ENCODE peak calls at places on chromosomes 4 and X, in seven cellular contexts. E is neuronal stem cell, K is H9, F is mesenchymal stem cell, Y is IMR-90, C is H1, Q is trophoblast cell. B is an unnamed sample.

GRCh38 chr4:117560329-117560728 is 474.0 kb upstream of the NDST3 start:
- DNase-seq in E (no peak), Q (no peak), Y (peak; percentile 40), K (no peak), F (peak; percentile 42), C (no peak), B (no peak)

GRCh38 chr4:17236686-17237085 is 275.2 kb downstream of the QDPR start:
- DNase-seq in C (no peak), K (no peak), E (no peak), Q (peak; percentile 3), Y (peak; percentile 87), F (peak; percentile 2), B (no peak)

GRCh38 chr4:6393544-6394475 is 78.6 kb downstream of the PPP2R2C start:
- DNase-seq in K (no peak), Y (no peak), C (no peak), F (no peak), E (no peak), Q (no peak), B (no peak)

GRCh38 chr4:152591361-152591760 is 55.5 kb upstream of the FBXW7 start:
- DNase-seq in Q (no peak), K (peak; percentile 85), F (peak; percentile 88), C (peak; percentile 86), E (peak; percentile 31), Y (peak; percentile 11), B (peak; percentile 90)

GRCh38 chr4:101349346-101350064 is 2.2 kb upstream of the PPP3CA start:
- DNase-seq in C (no peak), Y (no peak), K (no peak), Q (no peak), F (no peak), E (no peak), B (no peak)

GRCh38 chr4:20878806-20879205 is 178.5 kb downstream of the PACRGL start:
- DNase-seq in K (no peak), C (no peak), Q (no peak), E (peak; percentile 6), Y (no peak), F (no peak), B (peak; percentile 3)

GRCh38 chrX:107025538-107025937 is 25.5 kb upstream of the MORC4 start:
- DNase-seq in F (peak; percentile 33), E (peak; percentile 12), Q (no peak), C (no peak), Y (peak; percentile 24), K (no peak), B (peak; percentile 36)

GRCh38 chr4:187993827-187994226 is 1.7 kb upstream of the ZFP42 start:
- DNase-seq in F (peak; percentile 6), C (peak; percentile 86), Y (peak; percentile 16), E (no peak), K (peak; percentile 72), Q (peak; percentile 33), B (peak; percentile 83)

GRCh38 chr4:82733636-82734035 is 65.0 kb downstream of the SCD5 start:
- DNase-seq in C (no peak), K (no peak), F (peak; percentile 79), E (no peak), Q (peak; percentile 64), Y (peak; percentile 93), B (no peak)

GRCh38 chrX:133985164-133986007 is at the start of gene GPC3:
- DNase-seq in Q (peak; percentile 51), K (peak; percentile 83), Y (peak; percentile 0), E (no peak), C (peak; percentile 64), F (peak; percentile 62), B (peak; percentile 81)

GRCh38 chr4:7426525-7427171 is 8.1 kb downstream of the PSAPL1 start:
- DNase-seq in Y (no peak), E (no peak), K (peak; percentile 23), Q (no peak), F (no peak), C (peak; percentile 37), B (no peak)

GRCh38 chr4:19961092-19961491 is 290.6 kb upstream of the SLIT2 start:
- DNase-seq in K (no peak), Q (no peak), E (no peak), Y (peak; percentile 86), C (no peak), F (peak; percentile 19), B (no peak)

GRCh38 chrX:769796-770195 is 139.2 kb downstream of the SHOX start:
- DNase-seq in K (peak; percentile 83), Q (no peak), C (no peak), F (no peak), E (no peak), Y (no peak), B (no peak)

GRCh38 chr4:185902654-185903053 is 90.7 kb upstream of the SORBS2 start:
- DNase-seq in Y (peak; percentile 8), E (no peak), Q (no peak), F (no peak), K (no peak), C (no peak), B (no peak)

GRCh38 chrX:110021180-110022022 is 18.5 kb downstream of the TMEM164 start:
- DNase-seq in Q (no peak), F (peak; percentile 67), Y (peak; percentile 75), C (no peak), E (no peak), K (no peak), B (no peak)

GRCh38 chr4:26030780-26031179 is 116.8 kb downstream of the SMIM20 start:
- DNase-seq in E (no peak), Y (no peak), C (no peak), K (no peak), Q (no peak), F (no peak), B (no peak)

GRCh38 chrX:29299689-29300088 is 712.4 kb downstream of the IL1RAPL1 start:
- DNase-seq in Q (no peak), F (peak; percentile 10), E (no peak), K (no peak), C (no peak), Y (no peak), B (no peak)

GRCh38 chr4:10461091-10461849 is 4.0 kb upstream of the ZNF518B start:
- DNase-seq in F (peak; percentile 62), C (peak; percentile 86), K (peak; percentile 77), E (peak; percentile 65), Y (peak; percentile 57), Q (peak; percentile 59), B (peak; percentile 82)

GRCh38 chr4:83636930-83637329 is 101.0 kb downstream of the GPAT3 start:
- DNase-seq in C (no peak), Q (no peak), K (no peak), F (no peak), Y (no peak), E (peak; percentile 9), B (no peak)

GRCh38 chrX:49282647-49283011 is 13.0 kb downstream of the PPP1R3F start:
- DNase-seq in Y (peak; percentile 33), E (no peak), K (peak; percentile 53), Q (no peak), F (peak; percentile 20), C (no peak), B (peak; percentile 81)

GRCh38 chr4:8869879-8870646 is 1.6 kb downstream of the HMX1 start:
- DNase-seq in E (no peak), Y (no peak), C (peak; percentile 53), K (no peak), Q (no peak), F (no peak), B (no peak)

DNA sequence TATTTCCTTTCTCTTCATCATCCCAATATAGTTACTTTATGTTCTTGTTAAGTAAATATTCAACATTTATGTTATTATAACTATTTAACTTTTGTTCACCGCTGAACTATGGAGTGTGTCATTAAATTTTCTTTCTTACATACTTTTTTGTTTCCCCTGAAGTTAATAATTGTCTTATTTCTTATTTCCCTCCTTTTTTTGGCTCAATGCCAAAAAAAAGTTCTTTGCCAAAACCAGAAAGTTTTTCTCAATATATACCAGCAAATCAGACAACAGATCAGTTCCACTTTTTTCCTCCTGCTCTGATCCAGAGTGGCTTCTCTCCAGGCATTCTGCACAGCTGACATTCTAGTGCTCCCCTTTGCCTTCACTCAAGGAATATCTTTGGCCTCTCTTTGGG is 187.0 kb upstream of the PPARGC1A start:
- DNase-seq in Q (no peak), C (no peak), Y (no peak), E (no peak), K (no peak), F (no peak), B (no peak)
- H2BK120ac ChIP-seq in Q (no peak overlapping the region), C (no peak overlapping the region), Y (no peak overlapping the region), E (no peak overlapping the region), K (no peak overlapping the region), F (no peak overlapping the region), B (no peak overlapping the region)

GRCh38 chr4:14449308-14449707 is 553.0 kb upstream of the CPEB2 start:
- DNase-seq in Y (no peak), C (no peak), E (no peak), K (no peak), F (no peak), Q (no peak), B (no peak)

GRCh38 chr4:14441550-14441949 is 560.7 kb upstream of the CPEB2 start:
- DNase-seq in Y (no peak), Q (no peak), C (no peak), E (no peak), F (no peak), K (no peak), B (no peak)

GRCh38 chr4:14446904-14447303 is 555.4 kb upstream of the CPEB2 start:
- DNase-seq in E (no peak), K (no peak), Y (no peak), Q (no peak), C (no peak), F (no peak), B (no peak)

GRCh38 chr4:14446311-14446710 is 556.0 kb upstream of the CPEB2 start:
- DNase-seq in E (no peak), K (no peak), Y (peak; percentile 1), F (no peak), Q (no peak), C (no peak), B (no peak)

DNA sequence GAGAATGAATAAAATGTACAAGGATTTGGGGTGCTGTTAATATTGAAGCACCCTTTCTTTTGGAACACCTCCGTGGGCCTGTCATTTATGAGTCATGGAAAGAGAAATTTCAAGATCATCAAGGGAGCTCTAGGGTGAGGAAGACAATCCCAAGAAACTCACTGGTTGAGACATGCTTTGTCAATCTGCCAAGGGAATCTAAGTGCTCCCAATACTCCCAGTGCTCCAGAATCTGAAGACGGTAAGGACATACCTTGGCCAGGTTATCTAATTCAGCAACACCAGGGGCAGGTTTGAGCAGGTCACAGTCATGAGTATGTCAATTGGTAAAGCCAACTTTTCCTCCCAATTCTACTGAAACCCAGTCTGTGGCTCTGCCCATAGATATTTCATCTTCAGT is 556.4 kb upstream of the CPEB2 start:
- DNase-seq in C (no peak), E (no peak), Y (no peak), K (no peak), Q (no peak), F (no peak), B (no peak)
- H2BK120ac ChIP-seq in C (no peak overlapping the region), E (no peak overlapping the region), Y (no peak overlapping the region), K (no peak overlapping the region), Q (no peak overlapping the region), F (no peak overlapping the region), B (no peak overlapping the region)

DNA sequence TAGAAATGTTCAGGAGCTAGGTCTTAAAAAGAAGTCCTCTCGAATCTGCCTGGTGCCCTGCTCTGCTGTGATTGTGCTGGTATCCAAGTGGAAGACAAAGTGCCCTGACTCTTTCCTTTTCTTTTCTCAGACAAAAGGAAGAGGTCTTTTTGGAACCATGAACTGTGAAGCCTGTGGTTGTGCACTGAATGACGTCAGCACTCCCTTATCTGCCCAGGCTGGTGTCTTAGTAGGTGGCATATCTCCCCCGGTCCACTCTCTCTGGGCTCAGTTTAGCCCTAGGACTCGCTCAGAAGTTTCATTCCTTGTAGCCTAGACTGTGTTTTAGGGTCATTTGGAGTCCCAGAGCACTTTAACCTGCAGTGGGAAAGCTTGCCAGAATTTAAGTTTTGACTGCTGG is 400.3 kb upstream of the CT83 start:
- DNase-seq in K (no peak), Y (no peak), Q (no peak), F (no peak), C (no peak), E (no peak), B (no peak)
- H2BK120ac ChIP-seq in K (no peak overlapping the region), Y (no peak overlapping the region), Q (no peak overlapping the region), F (no peak overlapping the region), C (no peak overlapping the region), E (no peak overlapping the region), B (no peak overlapping the region)

GRCh38 chr4:15717647-15718416 is 15.0 kb downstream of the BST1 start:
- DNase-seq in E (no peak), K (no peak), F (peak; percentile 88), Y (peak; percentile 41), Q (no peak), C (no peak), B (no peak)
- H2BK120ac ChIP-seq in E (no peak overlapping the region), K (no peak overlapping the region), F (no peak overlapping the region), Y (peak overlapping the region; percentile 94), Q (no peak overlapping the region), C (no peak overlapping the region), B (no peak overlapping the region)